ENCODE peak calls at places on chromosomes 1 and 21, in ten cellular contexts. H is bronchial epithelial cell, Y is small intestine, L is GM12865, P is body of pancreas, U is heart right ventricle, Z is skeletal muscle cell, G is tibial artery, O is spleen, D is fibroblast of pulmonary artery. A is an unnamed sample.

GRCh38 chr1:16158025-16158424 is 2.2 kb upstream of the EPHA2 start:
- DNase-seq in H (no peak), U (no peak), O (no peak), Y (no peak), Z (no peak), G (no peak), D (no peak), L (peak), P (no peak), A (no peak)

GRCh38 chr1:150981177-150981804 is 801 bp upstream of the ANXA9 start:
- DNase-seq in L (no peak), Z (no peak), G (no peak), U (no peak), O (no peak), P (peak), H (peak), Y (peak), D (no peak), A (no peak)

GRCh38 chr1:209896346-209896745 is 41.7 kb upstream of the SYT14 start:
- DNase-seq in G (no peak), O (no peak), H (no peak), Y (no peak), D (peak), U (no peak), P (no peak), Z (no peak), L (no peak), A (no peak)

GRCh38 chr1:229273507-229274232 is 2.8 kb downstream of the RAB4A start:
- DNase-seq in Y (peak), P (peak), U (no peak), H (no peak), G (no peak), O (no peak), D (no peak), Z (no peak), L (no peak), A (no peak)

GRCh38 chr1:108051625-108052382 is 86.8 kb upstream of the VAV3 start:
- DNase-seq in G (no peak), Y (peak), U (no peak), O (no peak), Z (no peak), L (no peak), P (no peak), D (no peak), H (no peak), A (no peak)

GRCh38 chr1:35592991-35593769 is 20.1 kb downstream of the TFAP2E start:
- DNase-seq in U (no peak), L (no peak), G (no peak), Z (no peak), H (no peak), O (no peak), Y (peak), P (no peak), D (no peak), A (no peak)

GRCh38 chr1:207361910-207362309 is 40.4 kb downstream of the CD55 start:
- DNase-seq in P (no peak), H (peak), Y (no peak), O (no peak), U (no peak), D (no peak), G (no peak), Z (no peak), L (no peak), A (no peak)

GRCh38 chr1:170545476-170545875 is 13.5 kb downstream of the GORAB start:
- DNase-seq in O (no peak), P (no peak), G (no peak), Z (no peak), U (no peak), L (no peak), Y (no peak), H (peak), D (peak), A (no peak)

GRCh38 chr1:154869351-154870116 is 547 bp downstream of the KCNN3 start:
- DNase-seq in D (peak), Y (no peak), G (peak), H (no peak), U (peak), O (no peak), P (peak), L (no peak), Z (no peak), A (no peak)

GRCh38 chr1:43560286-43560685 is 29.6 kb downstream of the PTPRF start:
- DNase-seq in O (no peak), D (no peak), Z (no peak), L (no peak), U (no peak), G (no peak), P (no peak), H (no peak), Y (no peak), A (no peak)

GRCh38 chr1:110229348-110230001 is 19.4 kb downstream of the KCNC4 start:
- DNase-seq in D (no peak), P (no peak), Z (no peak), O (no peak), H (peak), L (no peak), G (no peak), Y (no peak), U (no peak), A (no peak)

GRCh38 chr1:8116892-8117262 is 90.8 kb upstream of the ERRFI1 start:
- DNase-seq in O (no peak), G (peak), Y (no peak), Z (peak), P (peak), H (no peak), L (no peak), D (peak), U (peak), A (peak)

GRCh38 chr1:8118031-8118451 is 91.9 kb upstream of the ERRFI1 start:
- DNase-seq in G (peak), U (no peak), Y (no peak), O (no peak), Z (no peak), H (no peak), D (no peak), P (no peak), L (no peak), A (no peak)

GRCh38 chr1:8115031-8115768 is 89.1 kb upstream of the ERRFI1 start:
- DNase-seq in O (no peak), H (no peak), Z (no peak), U (no peak), Y (no peak), P (no peak), G (peak), D (no peak), L (no peak), A (no peak)

GRCh38 chr1:8113257-8114220 is 87.4 kb upstream of the ERRFI1 start:
- DNase-seq in H (no peak), P (no peak), L (no peak), G (peak), O (no peak), Y (no peak), U (no peak), Z (no peak), D (peak), A (no peak)

GRCh38 chr1:8115769-8116167 is 89.7 kb upstream of the ERRFI1 start:
- DNase-seq in U (no peak), H (no peak), O (no peak), Z (no peak), Y (no peak), G (peak), P (no peak), L (no peak), D (no peak), A (no peak)
- H3K4me3 ChIP-seq in U (no peak), H (no peak), O (no peak), Z (no peak), Y (no peak), G (no peak), P (no peak), L (no peak), D (no peak), A (no peak)

GRCh38 chr1:37255868-37256267 is 218.5 kb upstream of the ZC3H12A start:
- DNase-seq in P (no peak), U (no peak), Y (no peak), D (no peak), O (no peak), H (no peak), Z (no peak), L (no peak), G (no peak), A (no peak)
- H3K4me3 ChIP-seq in P (no peak), U (no peak), Y (no peak), D (no peak), O (no peak), H (no peak), Z (no peak), L (no peak), G (no peak), A (no peak)

DNA sequence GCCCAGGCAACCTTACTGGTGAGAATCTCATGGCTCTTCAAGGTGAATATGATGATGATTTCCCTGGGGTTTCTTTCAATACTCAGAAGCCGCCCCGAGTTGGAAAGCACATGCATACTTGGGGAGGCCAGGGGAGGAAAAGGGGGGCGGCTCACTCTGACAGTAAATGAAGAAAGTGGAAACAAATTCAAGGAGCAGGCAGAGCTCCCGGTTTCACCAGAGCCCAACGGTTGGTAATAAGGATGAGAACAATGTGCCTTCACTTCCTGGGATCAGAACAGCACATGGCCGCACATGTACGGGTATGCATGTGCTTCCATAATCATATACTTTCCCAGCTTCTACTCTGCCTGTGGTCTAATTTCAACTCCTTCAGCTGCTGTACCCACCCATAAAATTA is 3.8 kb upstream of the ARHGEF2 start:
- DNase-seq in L (no peak), P (no peak), D (no peak), H (no peak), G (no peak), Z (no peak), Y (no peak), U (no peak), O (no peak), A (no peak)
- H3K4me3 ChIP-seq in L (no peak), P (no peak), D (peak), H (no peak), G (peak), Z (peak), Y (no peak), U (peak), O (no peak), A (no peak)

DNA sequence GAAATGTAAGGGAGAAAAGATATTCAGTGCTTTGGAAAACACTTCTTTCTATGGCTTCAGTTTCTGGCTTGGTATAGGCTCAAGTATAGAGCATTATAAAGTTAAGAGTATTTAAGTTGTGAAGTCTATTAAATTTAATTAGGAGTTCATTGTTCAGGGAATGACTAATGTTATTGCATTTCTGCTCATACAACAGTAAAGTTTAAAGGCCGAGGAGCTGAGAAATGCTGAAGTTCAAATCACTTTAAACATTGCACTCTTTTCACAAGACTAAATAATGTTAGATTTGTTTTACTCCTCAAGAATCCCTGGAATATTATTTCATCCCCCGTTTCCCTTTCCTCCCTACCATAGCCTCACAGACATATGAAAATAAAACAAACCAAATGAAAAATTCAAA is 30.1 kb downstream of the RGS5 start:
- DNase-seq in D (no peak), U (no peak), Y (no peak), L (no peak), P (no peak), G (no peak), O (no peak), H (no peak), Z (no peak), A (no peak)
- H3K4me3 ChIP-seq in D (no peak), U (no peak), Y (no peak), L (no peak), P (no peak), G (no peak), O (no peak), H (no peak), Z (no peak), A (no peak)

GRCh38 chr1:202644219-202645096 is 65.8 kb downstream of the SYT2 start:
- DNase-seq in G (no peak), O (no peak), Y (no peak), L (no peak), Z (no peak), H (no peak), D (no peak), U (no peak), P (no peak), A (no peak)

GRCh38 chr1:202654079-202654478 is 56.2 kb downstream of the SYT2 start:
- DNase-seq in D (no peak), U (no peak), Y (no peak), H (no peak), G (no peak), P (no peak), Z (no peak), L (no peak), O (no peak), A (no peak)

GRCh38 chr1:202648822-202649221 is 61.4 kb downstream of the SYT2 start:
- DNase-seq in U (no peak), O (peak), G (no peak), Z (no peak), D (no peak), H (no peak), L (no peak), Y (no peak), P (no peak), A (no peak)

GRCh38 chr1:202645097-202645476 is 65.2 kb downstream of the SYT2 start:
- DNase-seq in O (no peak), L (no peak), D (no peak), H (no peak), U (no peak), G (no peak), Z (no peak), Y (no peak), P (no peak), A (no peak)

DNA sequence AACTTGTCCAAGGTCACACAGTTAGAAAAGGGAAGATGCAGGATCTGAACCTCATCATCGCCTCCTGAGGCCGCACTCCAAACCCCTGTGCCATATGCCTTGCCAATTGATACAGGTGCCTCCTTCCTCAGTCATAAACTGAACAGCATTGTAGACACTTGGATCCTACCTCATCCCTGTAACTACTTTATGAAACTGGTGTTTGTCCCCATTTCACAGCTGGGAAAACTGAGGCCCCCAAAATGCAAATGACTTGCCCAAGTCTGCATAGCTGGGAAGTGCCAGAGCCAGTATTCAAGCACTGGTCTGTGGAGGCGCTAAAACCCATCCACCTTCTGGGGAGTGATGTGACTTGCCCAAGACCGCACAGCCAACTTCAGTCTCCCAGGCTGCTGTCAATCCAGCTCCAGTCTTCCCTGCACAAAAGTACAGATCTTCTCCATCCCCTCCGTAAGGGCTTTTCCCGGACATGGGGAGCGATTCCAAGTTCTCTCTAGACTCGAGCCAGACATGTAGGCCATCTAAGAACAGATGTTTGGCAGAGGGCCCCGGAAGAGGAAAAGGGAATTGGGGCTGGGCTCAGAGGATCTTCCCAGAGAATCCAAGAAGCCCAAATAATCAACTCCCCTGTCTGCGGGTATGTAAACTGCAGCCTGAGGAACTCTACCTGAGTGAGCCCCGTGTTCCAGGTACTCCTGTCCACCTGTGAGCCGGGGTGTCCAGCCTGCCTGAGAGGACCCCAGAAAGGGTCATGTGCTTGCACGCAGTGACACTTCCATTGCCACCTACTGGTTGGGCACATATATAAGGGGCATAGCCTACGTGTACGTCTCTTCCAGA is 60.5 kb downstream of the SYT2 start:
- DNase-seq in P (no peak), L (no peak), D (no peak), G (no peak), H (no peak), Z (no peak), O (peak), Y (no peak), U (peak), A (no peak)
- H3K4me3 ChIP-seq in P (no peak), L (no peak), D (no peak), G (no peak), H (no peak), Z (no peak), O (no peak), Y (no peak), U (no peak), A (no peak)

GRCh38 chr1:152774875-152775274 is at the start of gene LCE1F:
- DNase-seq in U (no peak), Z (no peak), P (no peak), Y (no peak), L (peak), H (peak), D (no peak), G (no peak), O (no peak), A (no peak)

GRCh38 chr1:152770411-152770810 is 4.5 kb upstream of the LCE1F start:
- DNase-seq in D (no peak), O (no peak), U (no peak), H (peak), L (no peak), P (no peak), Y (no peak), Z (no peak), G (no peak), A (no peak)

DNA sequence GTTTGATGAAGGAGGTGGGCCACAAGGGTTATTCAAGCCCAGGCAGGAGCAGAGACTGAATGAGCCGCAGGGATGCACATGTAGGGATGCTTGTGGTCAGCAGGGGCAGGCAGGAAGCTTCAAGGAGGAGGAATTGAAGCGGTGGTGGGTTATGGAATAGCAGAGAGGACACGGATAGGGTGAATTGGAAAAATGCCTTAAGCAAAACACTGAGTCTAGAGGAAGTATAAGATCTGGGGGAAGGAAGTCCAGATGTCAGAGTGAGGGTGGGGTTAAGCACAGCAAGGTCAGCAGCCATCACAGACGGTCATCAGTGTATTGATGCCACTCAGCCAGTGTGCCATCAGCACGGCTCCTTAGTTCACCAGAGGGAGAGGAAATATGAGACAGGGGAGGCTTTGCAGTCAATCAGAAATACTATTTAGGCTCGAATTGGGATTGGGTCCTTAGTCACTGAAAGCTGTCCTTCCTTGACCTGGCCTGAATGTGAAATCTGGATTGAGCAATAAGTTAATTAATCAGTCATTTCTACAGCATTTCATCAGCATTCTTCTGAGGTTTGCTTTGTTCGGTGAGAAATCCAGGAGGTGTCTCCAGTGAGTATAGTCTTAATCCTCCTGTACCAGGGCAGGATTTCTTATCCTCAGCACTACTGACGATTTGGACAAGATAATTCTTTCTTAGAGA is 6.0 kb upstream of the LCE1F start:
- DNase-seq in P (no peak), D (no peak), H (peak), U (no peak), L (no peak), O (no peak), Y (no peak), G (no peak), Z (no peak), A (no peak)
- H3K4me3 ChIP-seq in P (no peak), D (no peak), H (no peak), U (no peak), L (no peak), O (no peak), Y (no peak), G (no peak), Z (no peak), A (no peak)

GRCh38 chr1:26546375-26546774 is 16.8 kb downstream of the RPS6KA1 start:
- DNase-seq in Z (no peak), O (no peak), Y (no peak), H (peak), G (no peak), P (no peak), L (no peak), U (no peak), D (no peak), A (no peak)
- H3K4me3 ChIP-seq in Z (no peak), O (peak), Y (peak), H (no peak), G (no peak), P (no peak), L (peak), U (peak), D (no peak), A (peak)

GRCh38 chr21:37542512-37542911 is 175.9 kb downstream of the DYRK1A start:
- DNase-seq in G (no peak), Y (no peak), L (no peak), P (no peak), Z (no peak), U (no peak), D (no peak), O (no peak), H (no peak), A (no peak)
- H3K4me3 ChIP-seq in G (no peak), Y (no peak), L (no peak), P (no peak), Z (no peak), U (no peak), D (no peak), O (no peak), H (no peak), A (no peak)

A was measured in Peyer's patch.